ENCODE peak calls at places on chromosomes 16 and 17, in ten cellular contexts. O is A549; A is activated CD4-positive, CD25-positive, alpha-beta regulatory T cell; B is AG08395; T is cerebellar nuclear complex; P is Kasumi-1; Q is Right ventricle myocardium inferior; S is stimulated activated CD8-positive, alpha-beta memory T cell treated with anti-CD3 and anti-CD28 coated beads, Interleukin-15, amount 100 ng/mL, for 48 hours; Y is skeletal muscle cell; J is mucosa of gallbladder. L is an unnamed sample.

GRCh38 chr17:41140360-41141132 is at the start of gene KRTAP4-6:
- DNase-seq in P (no peak), S (no peak), J (no peak), A (no peak), Q (no peak), T (no peak), Y (peak; percentile 69), B (peak; percentile 72), O (no peak), L (no peak)

GRCh38 chr17:52606098-52606497 is 447.6 kb upstream of the CA10 start:
- DNase-seq in S (no peak), T (no peak), Y (no peak), Q (no peak), B (no peak), P (no peak), O (no peak), A (no peak), J (no peak), L (no peak)

GRCh38 chr17:10270258-10270657 is 71.9 kb upstream of the GAS7 start:
- DNase-seq in B (peak; percentile 58), Q (no peak), P (no peak), J (no peak), Y (no peak), O (no peak), A (no peak), T (no peak), S (no peak), L (no peak)

GRCh38 chr16:31253642-31254045 is 6.1 kb upstream of the ITGAM start:
- DNase-seq in Y (no peak), B (no peak), P (peak; percentile 65), O (peak; percentile 76), T (no peak), Q (peak; percentile 81), A (no peak), S (peak; percentile 26), J (no peak), L (no peak)

GRCh38 chr17:16283705-16284104 is 66.7 kb downstream of the PIGL start:
- DNase-seq in B (no peak), T (no peak), J (no peak), O (no peak), Q (no peak), P (no peak), A (no peak), S (no peak), Y (peak; percentile 45), L (no peak)

GRCh38 chr17:41785091-41785875 is 1.2 kb downstream of the JUP start:
- DNase-seq in B (no peak), Y (no peak), S (no peak), O (no peak), P (peak; percentile 94), Q (peak; percentile 74), T (no peak), A (no peak), J (no peak), L (no peak)

GRCh38 chr16:88638323-88639230 is at the start of gene IL17C:
- DNase-seq in B (no peak), Q (no peak), A (no peak), S (no peak), O (no peak), J (no peak), P (no peak), T (no peak), Y (no peak), L (no peak)

GRCh38 chr17:62819511-62820221 is 11.6 kb upstream of the MARCHF10 start:
- DNase-seq in A (no peak), T (no peak), P (peak; percentile 58), J (peak; percentile 79), B (peak; percentile 94), O (peak; percentile 97), Q (peak; percentile 71), Y (peak; percentile 98), S (no peak), L (no peak)

GRCh38 chr16:16073884-16074781 is 124.7 kb downstream of the ABCC1 start:
- DNase-seq in Q (no peak), O (peak; percentile 23), Y (peak; percentile 76), S (no peak), T (no peak), A (no peak), J (peak; percentile 41), B (peak; percentile 86), P (peak; percentile 93), L (no peak)

GRCh38 chr16:15765116-15765515 is 91.7 kb downstream of the MYH11 start:
- DNase-seq in A (no peak), Q (no peak), J (no peak), B (no peak), S (no peak), Y (no peak), P (no peak), O (no peak), T (no peak), L (no peak)

GRCh38 chr16:49833055-49833454 is 22.9 kb downstream of the ZNF423 start:
- DNase-seq in P (no peak), O (no peak), B (no peak), S (no peak), Y (no peak), Q (peak; percentile 77), T (no peak), A (no peak), J (peak; percentile 54), L (no peak)

L was measured in T-helper 17 cell.